ENCODE peak calls at places on chromosomes 1 and 21, in seven cellular contexts. F is SK-N-SH, M is HCT116, D is IMR-90, R is K562, V is H1, U is GM12878. Z is an unnamed sample.

GRCh38 chr1:94863919-94864318 is 43.8 kb downstream of the SLC44A3 start:
- DNase-seq in F (no peak), V (no peak), M (peak), D (peak), U (no peak), R (no peak), Z (peak)

GRCh38 chr1:29379438-29380073 is 143.2 kb downstream of the PTPRU start:
- DNase-seq in M (peak), F (peak), V (peak), U (peak), R (peak), D (peak), Z (no peak)

GRCh38 chr1:76744989-76745388 is 122.3 kb upstream of the ST6GALNAC5 start:
- DNase-seq in D (no peak), M (no peak), F (no peak), U (no peak), R (no peak), V (no peak), Z (no peak)

GRCh38 chr1:104945406-104945805 is 1195.7 kb downstream of the AMY1C start:
- DNase-seq in U (no peak), M (no peak), F (no peak), R (no peak), D (no peak), V (no peak), Z (no peak)

GRCh38 chr21:41817228-41817627 is 50.4 kb upstream of the RIPK4 start:
- DNase-seq in D (peak), M (peak), R (peak), V (no peak), F (peak), U (no peak), Z (peak)

GRCh38 chr21:22409571-22409970 is 1411.4 kb downstream of the NCAM2 start:
- DNase-seq in V (no peak), F (no peak), R (no peak), M (no peak), D (no peak), U (no peak), Z (no peak)

GRCh38 chr1:1432566-1432950 is 2.9 kb upstream of the VWA1 start:
- DNase-seq in F (peak), M (no peak), R (no peak), V (no peak), U (no peak), D (no peak), Z (no peak)

GRCh38 chr1:209220048-209220524 is 363.4 kb upstream of the CAMK1G start:
- DNase-seq in U (no peak), F (peak), R (no peak), D (no peak), V (no peak), M (no peak), Z (no peak)

DNA sequence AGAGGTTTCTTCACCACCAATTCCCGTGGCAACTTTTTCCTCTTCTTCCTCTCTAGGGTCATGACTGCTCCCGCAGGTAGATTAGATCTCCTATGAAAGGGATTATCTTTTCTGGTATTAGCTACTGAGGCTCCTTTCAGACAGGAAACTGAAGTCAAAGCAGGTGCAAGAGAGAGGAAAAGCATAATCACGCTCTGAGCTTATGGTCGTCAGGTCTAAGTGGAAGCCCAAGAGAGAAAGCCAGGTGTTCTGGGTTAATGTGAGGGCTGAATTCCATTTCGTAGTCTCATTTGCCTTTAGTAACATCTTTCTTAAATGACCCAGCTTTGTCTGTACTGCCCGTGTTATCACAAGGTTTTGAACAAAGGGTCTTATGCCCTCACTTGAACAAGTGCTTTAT is 8.3 kb upstream of the MAP3K21 start:
- DNase-seq in D (no peak), R (no peak), F (no peak), M (no peak), U (no peak), V (no peak), Z (no peak)
- TF ChIP-seq RAD21 in D (no peak), R (no peak), F (no peak), M (no peak), U (no peak), V (no peak), Z (no peak)

GRCh38 chr1:201128962-201129361 is 2.0 kb upstream of the ASCL5 start:
- DNase-seq in R (no peak), U (no peak), F (no peak), V (no peak), D (no peak), M (no peak), Z (no peak)
- TF ChIP-seq RAD21 in R (no peak), U (no peak), F (no peak), V (no peak), D (no peak), M (no peak), Z (no peak)

GRCh38 chr1:248752119-248752931 is 3.2 kb downstream of the LYPD8 start:
- DNase-seq in D (no peak), R (peak), V (no peak), F (no peak), U (no peak), M (no peak), Z (no peak)

GRCh38 chr1:248751635-248752034 is 3.9 kb downstream of the LYPD8 start:
- DNase-seq in F (no peak), M (no peak), R (no peak), V (no peak), D (no peak), U (no peak), Z (no peak)

GRCh38 chr1:248752981-248753525 is 2.5 kb downstream of the LYPD8 start:
- DNase-seq in V (no peak), D (no peak), R (no peak), F (no peak), U (no peak), M (no peak), Z (no peak)

GRCh38 chr1:248753715-248754280 is 1.8 kb downstream of the LYPD8 start:
- DNase-seq in D (no peak), U (no peak), M (no peak), V (no peak), R (no peak), F (no peak), Z (no peak)

GRCh38 chr1:248748211-248748610 is 7.3 kb downstream of the LYPD8 start:
- DNase-seq in R (no peak), V (no peak), D (no peak), F (no peak), M (no peak), U (no peak), Z (no peak)
- TF ChIP-seq RAD21 in R (no peak), V (no peak), D (no peak), F (no peak), M (no peak), U (no peak), Z (no peak)

GRCh38 chr1:85406887-85407593 is 57.9 kb downstream of the DDAH1 start:
- DNase-seq in M (peak), F (no peak), R (no peak), V (no peak), U (no peak), D (peak), Z (peak)

GRCh38 chr1:85407978-85408377 is 57.0 kb downstream of the DDAH1 start:
- DNase-seq in M (no peak), R (no peak), F (no peak), U (no peak), D (no peak), V (no peak), Z (no peak)

GRCh38 chr1:85409516-85409915 is 55.4 kb downstream of the DDAH1 start:
- DNase-seq in F (no peak), U (no peak), D (no peak), R (no peak), M (no peak), V (no peak), Z (no peak)

GRCh38 chr1:85404393-85404792 is 60.6 kb downstream of the DDAH1 start:
- DNase-seq in U (no peak), R (no peak), V (no peak), M (no peak), D (no peak), F (no peak), Z (no peak)

GRCh38 chr1:85406081-85406480 is 58.9 kb downstream of the DDAH1 start:
- DNase-seq in V (no peak), D (no peak), F (no peak), R (no peak), U (no peak), M (no peak), Z (no peak)
- TF ChIP-seq RAD21 in V (no peak), D (no peak), F (no peak), R (no peak), U (no peak), M (no peak), Z (no peak)

DNA sequence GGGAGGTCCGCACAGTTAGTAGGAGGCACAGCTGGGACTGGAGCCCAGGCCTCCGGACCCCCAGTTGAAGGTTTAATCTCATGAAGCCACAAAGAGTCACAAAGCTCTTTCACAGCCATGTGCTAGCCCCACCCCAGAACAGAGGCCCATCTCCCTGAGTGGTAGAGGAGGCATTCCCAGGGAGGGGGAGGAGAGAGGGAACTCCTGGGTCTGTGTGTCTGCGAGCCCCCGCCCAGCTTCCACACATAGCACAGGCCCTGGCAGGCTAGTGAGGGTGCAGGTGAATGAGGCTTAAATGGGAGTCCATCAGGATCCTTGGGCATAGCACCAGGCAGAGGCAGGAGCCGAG is 197.8 kb downstream of the MATN1 start:
- DNase-seq in R (no peak), F (no peak), U (no peak), V (no peak), D (no peak), M (no peak), Z (no peak)
- TF ChIP-seq RAD21 in R (no peak), F (no peak), U (no peak), V (no peak), D (no peak), M (no peak), Z (no peak)

GRCh38 chr1:169240449-169241242 is 127.0 kb downstream of the NME7 start:
- DNase-seq in U (no peak), F (no peak), D (peak), V (no peak), M (no peak), R (no peak), Z (no peak)

GRCh38 chr1:169235568-169235967 is 129.1 kb downstream of the ATP1B1 start:
- DNase-seq in F (no peak), U (no peak), D (no peak), V (no peak), R (no peak), M (no peak), Z (no peak)

GRCh38 chr1:169236143-169236542 is 129.7 kb downstream of the ATP1B1 start:
- DNase-seq in U (no peak), M (no peak), V (no peak), R (no peak), F (no peak), D (peak), Z (no peak)

GRCh38 chr1:169236880-169237279 is 130.4 kb downstream of the ATP1B1 start:
- DNase-seq in F (no peak), V (no peak), M (no peak), U (no peak), R (no peak), D (no peak), Z (no peak)

DNA sequence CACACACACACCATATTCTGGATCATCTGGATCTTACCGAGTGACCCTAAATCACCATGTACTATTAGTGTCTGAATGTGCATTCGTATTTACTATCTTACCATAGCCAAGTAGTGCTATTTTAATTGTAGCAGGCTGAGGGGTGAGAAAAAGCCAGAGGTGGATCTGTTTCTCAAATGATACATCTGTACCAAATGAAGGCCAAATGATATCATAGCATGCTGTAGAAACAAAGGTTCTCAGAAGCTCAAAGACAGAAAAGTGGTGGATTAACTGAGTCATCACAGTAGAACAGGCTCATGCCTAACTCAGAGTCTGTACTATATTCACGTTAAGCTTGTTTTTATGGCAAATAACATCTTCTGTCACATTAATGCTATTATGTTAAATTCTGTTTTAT is 129.1 kb downstream of the NME7 start:
- DNase-seq in R (no peak), F (no peak), D (peak), U (no peak), M (no peak), V (no peak), Z (no peak)
- TF ChIP-seq RAD21 in R (no peak), F (no peak), D (no peak), U (no peak), M (no peak), V (no peak), Z (no peak)

GRCh38 chr1:226810681-226811080 is 59.7 kb upstream of the PSEN2 start:
- DNase-seq in D (no peak), V (no peak), F (no peak), R (no peak), U (no peak), M (no peak), Z (no peak)

GRCh38 chr1:226809785-226810571 is 60.4 kb upstream of the PSEN2 start:
- DNase-seq in D (peak), V (no peak), R (no peak), F (no peak), M (no peak), U (no peak), Z (no peak)

GRCh38 chr1:226816585-226816984 is 53.8 kb upstream of the PSEN2 start:
- DNase-seq in V (no peak), F (no peak), U (no peak), R (no peak), M (peak), D (peak), Z (peak)

GRCh38 chr1:226813671-226814591 is 56.5 kb upstream of the PSEN2 start:
- DNase-seq in D (no peak), R (no peak), M (no peak), F (no peak), U (no peak), V (no peak), Z (no peak)

GRCh38 chr1:226814751-226815496 is 55.5 kb upstream of the PSEN2 start:
- DNase-seq in M (peak), F (no peak), V (no peak), D (peak), R (no peak), U (no peak), Z (peak)
- TF ChIP-seq RAD21 in M (peak), F (no peak), V (no peak), D (no peak), R (no peak), U (no peak), Z (no peak)

Z was measured in A549.